ENCODE peak calls at places on chromosomes 3 and 15, in seven cellular contexts. S is kidney glomerular epithelial cell; M is kidney; R is CD4-positive, alpha-beta memory T cell; Z is choroid plexus epithelial cell; P is PC-9; J is T-helper 9 cell. H is an unnamed sample.

GRCh38 chr15:72161351-72162132 is 36.0 kb downstream of the GRAMD2A start:
- DNase-seq in S (no peak), M (no peak), R (no peak), Z (no peak), P (no peak), J (no peak), H (no peak)

GRCh38 chr3:30188713-30189112 is 417.7 kb upstream of the TGFBR2 start:
- DNase-seq in S (no peak), M (no peak), R (no peak), Z (no peak), P (peak; percentile 43), J (no peak), H (peak; percentile 46)

GRCh38 chr15:64536244-64536836 is 76.0 kb downstream of the ZNF609 start:
- DNase-seq in S (peak; percentile 65), M (no peak), R (no peak), Z (peak; percentile 82), P (peak; percentile 20), J (no peak), H (peak; percentile 83)

GRCh38 chr15:41502787-41503668 is 9.4 kb downstream of the ITPKA start:
- DNase-seq in S (no peak), M (no peak), R (no peak), Z (no peak), P (no peak), J (no peak), H (no peak)

GRCh38 chr3:77686560-77686959 is 646.7 kb downstream of the ROBO2 start:
- DNase-seq in S (no peak), M (no peak), R (no peak), Z (peak; percentile 4), P (no peak), J (no peak), H (no peak)

GRCh38 chr15:45179221-45179985 is 8.4 kb downstream of the SHF start:
- DNase-seq in S (no peak), M (no peak), R (peak; percentile 54), Z (no peak), P (no peak), J (peak; percentile 61), H (no peak)

GRCh38 chr3:98561727-98562521 is 30.1 kb downstream of the GPR15 start:
- DNase-seq in S (no peak), M (no peak), R (no peak), Z (peak; percentile 49), P (no peak), J (no peak), H (no peak)

GRCh38 chr3:197912770-197913476 is 37.1 kb upstream of the RPL35A start:
- DNase-seq in S (peak; percentile 60), M (no peak), R (no peak), Z (peak; percentile 16), P (no peak), J (no peak), H (peak; percentile 55)

GRCh38 chr3:57726395-57726794 is 29.7 kb upstream of the SLMAP start:
- DNase-seq in S (no peak), M (no peak), R (no peak), Z (no peak), P (no peak), J (no peak), H (no peak)

GRCh38 chr3:9916346-9916733 is 558 bp upstream of the IL17RC start:
- DNase-seq in S (no peak), M (peak; percentile 50), R (no peak), Z (peak; percentile 53), P (no peak), J (no peak), H (peak; percentile 42)

GRCh38 chr3:49654955-49655556 is 19.1 kb upstream of the APEH start:
- DNase-seq in S (no peak), M (no peak), R (no peak), Z (no peak), P (peak; percentile 53), J (no peak), H (no peak)

GRCh38 chr3:117102441-117102840 is 392.9 kb downstream of the TUSC7 start:
- DNase-seq in S (no peak), M (no peak), R (no peak), Z (no peak), P (no peak), J (no peak), H (no peak)

GRCh38 chr15:85379403-85380131 is 836 bp upstream of the AKAP13 start:
- DNase-seq in S (peak; percentile 39), M (no peak), R (peak; percentile 77), Z (peak; percentile 43), P (no peak), J (peak; percentile 45), H (no peak)

GRCh38 chr15:58761010-58761388 is 10.1 kb upstream of the MINDY2 start:
- DNase-seq in S (no peak), M (no peak), R (no peak), Z (no peak), P (no peak), J (no peak), H (no peak)